ENCODE peak calls at places on chromosome 18, in four cellular contexts. R is NCI-H1436; G is activated CD8-positive, alpha-beta memory T cell treated with anti-CD3 and anti-CD28 coated beads, Interleukin-2, amount 50 U/mL, for 48 hours; M is dermis microvascular lymphatic vessel endothelial cell. J is an unnamed sample.

GRCh38 chr18:48540329-48541025 is 1.6 kb downstream of the CTIF start:
- DNase-seq in R (no peak), G (peak; percentile 69), M (peak; percentile 75), J (peak; percentile 16)

GRCh38 chr18:36490907-36491306 is 193.4 kb downstream of the FHOD3 start:
- DNase-seq in R (no peak), G (no peak), M (no peak), J (no peak)

GRCh38 chr18:6352275-6352674 is 62.4 kb downstream of the L3MBTL4 start:
- DNase-seq in R (no peak), G (no peak), M (no peak), J (no peak)

GRCh38 chr18:67776929-67777328 is 260.4 kb upstream of the DSEL start:
- DNase-seq in R (no peak), G (no peak), M (peak; percentile 7), J (no peak)

GRCh38 chr18:49869354-49869753 is 56.0 kb upstream of the ACAA2 start:
- DNase-seq in R (no peak), G (no peak), M (no peak), J (no peak)

GRCh38 chr18:13220326-13220991 is 1.9 kb downstream of the LDLRAD4 start:
- DNase-seq in R (no peak), G (no peak), M (no peak), J (no peak)

GRCh38 chr18:36814994-36815393 is 13.8 kb downstream of the TPGS2 start:
- DNase-seq in R (peak; percentile 77), G (no peak), M (no peak), J (no peak)

GRCh38 chr18:51195086-51195601 is 2.3 kb downstream of the MEX3C start:
- DNase-seq in R (no peak), G (no peak), M (no peak), J (no peak)

GRCh38 chr18:907880-908512 is 3.3 kb downstream of the ADCYAP1 start:
- DNase-seq in R (no peak), G (peak; percentile 56), M (no peak), J (no peak)

GRCh38 chr18:25875574-25875973 is 214.8 kb downstream of the SS18 start:
- DNase-seq in R (no peak), G (no peak), M (no peak), J (no peak)

GRCh38 chr18:26175481-26175880 is 41.8 kb downstream of the PSMA8 start:
- DNase-seq in R (no peak), G (no peak), M (no peak), J (no peak)

GRCh38 chr18:72360628-72361027 is 183.5 kb downstream of the CBLN2 start:
- DNase-seq in R (no peak), G (no peak), M (no peak), J (no peak)

GRCh38 chr18:74617486-74617885 is 19.8 kb downstream of the ZNF407 start:
- DNase-seq in R (no peak), G (no peak), M (peak; percentile 38), J (no peak)

GRCh38 chr18:67628674-67629073 is 112.2 kb upstream of the DSEL start:
- DNase-seq in R (no peak), G (no peak), M (no peak), J (no peak)

GRCh38 chr18:56676639-56677038 is 25.5 kb downstream of the WDR7 start:
- DNase-seq in R (no peak), G (no peak), M (no peak), J (no peak)

GRCh38 chr18:23635283-23636040 is 27.2 kb downstream of the ANKRD29 start:
- DNase-seq in R (no peak), G (no peak), M (no peak), J (no peak)

GRCh38 chr18:23038712-23039111 is 96.6 kb upstream of the CABLES1 start:
- DNase-seq in R (no peak), G (no peak), M (no peak), J (no peak)

GRCh38 chr18:46555213-46555612 is 101.8 kb downstream of the LOXHD1 start:
- DNase-seq in R (no peak), G (no peak), M (no peak), J (no peak)

GRCh38 chr18:24368749-24369148 is 28.9 kb downstream of the OSBPL1A start:
- DNase-seq in R (no peak), G (peak; percentile 68), M (peak; percentile 63), J (no peak)

GRCh38 chr18:71849407-71849806 is 694.7 kb downstream of the CBLN2 start:
- DNase-seq in R (no peak), G (no peak), M (no peak), J (no peak)

GRCh38 chr18:50194623-50195532 is at the start of gene MYO5B:
- DNase-seq in R (peak; percentile 47), G (peak; percentile 81), M (peak; percentile 11), J (peak; percentile 44)

GRCh38 chr18:68991281-68991680 is 193.4 kb downstream of the CCDC102B start:
- DNase-seq in R (no peak), G (no peak), M (no peak), J (no peak)